ENCODE peak calls at places on chromosomes 12 and 14, in seven cellular contexts. One of them, this sample, is unnamed.

GRCh38 chr14:79369359-79370332 is 841.7 kb downstream of the DIO2 start:
- DNase-seq in colonic mucosa: no peak
- DNase-seq in Peyer's patch: no peak
- DNase-seq in LNCaP clone FGC: no peak
- DNase-seq in cardiac muscle cell: peak
- DNase-seq in brain microvascular endothelial cell: peak
- DNase-seq in transverse colon: no peak
- DNase-seq in this sample: peak

GRCh38 chr12:121538699-121539061 is 42.1 kb downstream of the KDM2B start:
- DNase-seq in cardiac muscle cell: no peak
- DNase-seq in LNCaP clone FGC: no peak
- DNase-seq in Peyer's patch: no peak
- DNase-seq in brain microvascular endothelial cell: no peak
- DNase-seq in colonic mucosa: peak
- DNase-seq in transverse colon: peak
- DNase-seq in this sample: no peak

GRCh38 chr14:96390965-96391292 is 999 bp upstream of the AK7 start:
- DNase-seq in Peyer's patch: no peak
- DNase-seq in colonic mucosa: no peak
- DNase-seq in brain microvascular endothelial cell: no peak
- DNase-seq in LNCaP clone FGC: no peak
- DNase-seq in transverse colon: no peak
- DNase-seq in cardiac muscle cell: no peak
- DNase-seq in this sample: no peak

GRCh38 chr14:54688229-54688628 is 121.3 kb downstream of the SAMD4A start:
- DNase-seq in Peyer's patch: no peak
- DNase-seq in brain microvascular endothelial cell: no peak
- DNase-seq in LNCaP clone FGC: no peak
- DNase-seq in colonic mucosa: no peak
- DNase-seq in cardiac muscle cell: no peak
- DNase-seq in transverse colon: no peak
- DNase-seq in this sample: no peak

GRCh38 chr12:109255377-109255776 is 53.7 kb downstream of the FOXN4 start:
- DNase-seq in LNCaP clone FGC: no peak
- DNase-seq in transverse colon: no peak
- DNase-seq in colonic mucosa: no peak
- DNase-seq in Peyer's patch: no peak
- DNase-seq in brain microvascular endothelial cell: peak
- DNase-seq in cardiac muscle cell: peak
- DNase-seq in this sample: no peak

GRCh38 chr14:101982621-101983020 is 18.2 kb downstream of the DYNC1H1 start:
- DNase-seq in colonic mucosa: no peak
- DNase-seq in brain microvascular endothelial cell: peak
- DNase-seq in Peyer's patch: no peak
- DNase-seq in transverse colon: no peak
- DNase-seq in cardiac muscle cell: no peak
- DNase-seq in LNCaP clone FGC: no peak
- DNase-seq in this sample: no peak

GRCh38 chr12:25241171-25242020 is 9.3 kb downstream of the KRAS start:
- DNase-seq in Peyer's patch: no peak
- DNase-seq in LNCaP clone FGC: no peak
- DNase-seq in colonic mucosa: no peak
- DNase-seq in cardiac muscle cell: peak
- DNase-seq in transverse colon: no peak
- DNase-seq in brain microvascular endothelial cell: peak
- DNase-seq in this sample: no peak

GRCh38 chr12:65566776-65567175 is 257.5 kb upstream of the HMGA2 start:
- DNase-seq in Peyer's patch: no peak
- DNase-seq in cardiac muscle cell: peak
- DNase-seq in transverse colon: no peak
- DNase-seq in colonic mucosa: no peak
- DNase-seq in brain microvascular endothelial cell: no peak
- DNase-seq in LNCaP clone FGC: no peak
- DNase-seq in this sample: peak

GRCh38 chr14:70036665-70037064 is 152.1 kb downstream of the SLC8A3 start:
- DNase-seq in cardiac muscle cell: no peak
- DNase-seq in transverse colon: no peak
- DNase-seq in colonic mucosa: no peak
- DNase-seq in brain microvascular endothelial cell: no peak
- DNase-seq in Peyer's patch: no peak
- DNase-seq in LNCaP clone FGC: no peak
- DNase-seq in this sample: no peak

GRCh38 chr12:42119085-42119633 is 25.5 kb downstream of the GXYLT1 start:
- DNase-seq in Peyer's patch: no peak
- DNase-seq in brain microvascular endothelial cell: peak
- DNase-seq in transverse colon: no peak
- DNase-seq in cardiac muscle cell: peak
- DNase-seq in colonic mucosa: no peak
- DNase-seq in LNCaP clone FGC: no peak
- DNase-seq in this sample: peak

GRCh38 chr12:27785882-27786570 is 6.0 kb upstream of the MANSC4 start:
- DNase-seq in colonic mucosa: no peak
- DNase-seq in LNCaP clone FGC: no peak
- DNase-seq in brain microvascular endothelial cell: peak
- DNase-seq in transverse colon: no peak
- DNase-seq in cardiac muscle cell: peak
- DNase-seq in Peyer's patch: no peak
- DNase-seq in this sample: no peak

GRCh38 chr12:89015419-89015818 is 336.9 kb downstream of the DUSP6 start:
- DNase-seq in Peyer's patch: no peak
- DNase-seq in colonic mucosa: no peak
- DNase-seq in cardiac muscle cell: no peak
- DNase-seq in brain microvascular endothelial cell: no peak
- DNase-seq in transverse colon: no peak
- DNase-seq in LNCaP clone FGC: no peak
- DNase-seq in this sample: no peak

GRCh38 chr12:89267404-89267803 is 84.9 kb downstream of the DUSP6 start:
- DNase-seq in LNCaP clone FGC: no peak
- DNase-seq in cardiac muscle cell: no peak
- DNase-seq in colonic mucosa: no peak
- DNase-seq in transverse colon: no peak
- DNase-seq in Peyer's patch: no peak
- DNase-seq in brain microvascular endothelial cell: no peak
- DNase-seq in this sample: no peak

GRCh38 chr12:121391619-121392324 is 8.1 kb upstream of the RNF34 start:
- DNase-seq in transverse colon: peak
- DNase-seq in cardiac muscle cell: peak
- DNase-seq in Peyer's patch: peak
- DNase-seq in colonic mucosa: no peak
- DNase-seq in brain microvascular endothelial cell: no peak
- DNase-seq in LNCaP clone FGC: no peak
- DNase-seq in this sample: no peak

GRCh38 chr12:125373375-125373774 is 308.1 kb downstream of the AACS start:
- DNase-seq in colonic mucosa: no peak
- DNase-seq in brain microvascular endothelial cell: no peak
- DNase-seq in LNCaP clone FGC: no peak
- DNase-seq in cardiac muscle cell: no peak
- DNase-seq in Peyer's patch: no peak
- DNase-seq in transverse colon: no peak
- DNase-seq in this sample: no peak

GRCh38 chr14:69803753-69804152 is 6.7 kb upstream of the SLC10A1 start:
- DNase-seq in colonic mucosa: no peak
- DNase-seq in LNCaP clone FGC: no peak
- DNase-seq in Peyer's patch: no peak
- DNase-seq in cardiac muscle cell: no peak
- DNase-seq in transverse colon: no peak
- DNase-seq in brain microvascular endothelial cell: no peak
- DNase-seq in this sample: no peak

GRCh38 chr12:49964849-49965624 is 3.4 kb downstream of the AQP5 start:
- DNase-seq in transverse colon: no peak
- DNase-seq in LNCaP clone FGC: no peak
- DNase-seq in Peyer's patch: no peak
- DNase-seq in brain microvascular endothelial cell: no peak
- DNase-seq in colonic mucosa: no peak
- DNase-seq in cardiac muscle cell: no peak
- DNase-seq in this sample: no peak

GRCh38 chr12:130706311-130706710 is 9.8 kb downstream of the RIMBP2 start:
- DNase-seq in brain microvascular endothelial cell: no peak
- DNase-seq in cardiac muscle cell: no peak
- DNase-seq in transverse colon: no peak
- DNase-seq in colonic mucosa: no peak
- DNase-seq in LNCaP clone FGC: no peak
- DNase-seq in Peyer's patch: peak
- DNase-seq in this sample: no peak

GRCh38 chr14:24861083-24861630 is 188.8 kb downstream of the STXBP6 start:
- DNase-seq in brain microvascular endothelial cell: peak
- DNase-seq in LNCaP clone FGC: no peak
- DNase-seq in colonic mucosa: no peak
- DNase-seq in cardiac muscle cell: peak
- DNase-seq in Peyer's patch: no peak
- DNase-seq in transverse colon: no peak
- DNase-seq in this sample: no peak
- H3K4me3 ChIP-seq in brain microvascular endothelial cell: no peak
- H3K4me3 ChIP-seq in LNCaP clone FGC: no peak
- H3K4me3 ChIP-seq in colonic mucosa: no peak
- H3K4me3 ChIP-seq in cardiac muscle cell: no peak
- H3K4me3 ChIP-seq in Peyer's patch: no peak
- H3K4me3 ChIP-seq in transverse colon: no peak
- H3K4me3 ChIP-seq in this sample: no peak

GRCh38 chr12:2458113-2458414 is 336.7 kb upstream of the FKBP4 start:
- DNase-seq in Peyer's patch: no peak
- DNase-seq in LNCaP clone FGC: no peak
- DNase-seq in colonic mucosa: no peak
- DNase-seq in cardiac muscle cell: no peak
- DNase-seq in brain microvascular endothelial cell: no peak
- DNase-seq in transverse colon: no peak
- DNase-seq in this sample: no peak
- TF ChIP-seq CTCF in Peyer's patch: no peak
- TF ChIP-seq CTCF in LNCaP clone FGC: no peak
- TF ChIP-seq CTCF in colonic mucosa: no peak
- TF ChIP-seq CTCF in cardiac muscle cell: no peak
- TF ChIP-seq CTCF in brain microvascular endothelial cell: no peak
- TF ChIP-seq CTCF in transverse colon: no peak
- TF ChIP-seq CTCF in this sample: no peak

DNA sequence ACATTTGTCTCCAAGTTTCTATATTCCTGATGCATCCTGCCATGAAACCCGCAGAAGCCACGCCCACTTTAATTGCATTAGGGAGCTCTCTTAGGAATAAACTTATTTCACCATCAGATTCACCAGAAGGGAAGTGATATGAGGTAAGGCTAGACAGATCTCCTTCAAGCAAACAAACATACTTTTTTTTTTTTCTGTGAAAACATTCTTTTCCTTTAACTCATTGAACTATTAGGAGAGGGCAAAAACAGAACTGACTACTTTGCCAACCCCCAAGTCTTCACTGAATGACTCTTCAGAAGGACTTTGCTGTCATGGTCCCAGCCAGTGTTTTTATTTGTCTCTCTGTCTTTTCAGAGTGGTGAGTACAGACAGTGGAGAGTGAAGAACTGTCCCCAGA is 48.4 kb downstream of the GTF2A1 start:
- DNase-seq in transverse colon: no peak
- DNase-seq in Peyer's patch: no peak
- DNase-seq in colonic mucosa: no peak
- DNase-seq in LNCaP clone FGC: no peak
- DNase-seq in brain microvascular endothelial cell: no peak
- DNase-seq in cardiac muscle cell: no peak
- DNase-seq in this sample: no peak
- H3K4me3 ChIP-seq in transverse colon: no peak
- H3K4me3 ChIP-seq in Peyer's patch: no peak
- H3K4me3 ChIP-seq in colonic mucosa: no peak
- H3K4me3 ChIP-seq in LNCaP clone FGC: no peak
- H3K4me3 ChIP-seq in brain microvascular endothelial cell: no peak
- H3K4me3 ChIP-seq in cardiac muscle cell: no peak
- H3K4me3 ChIP-seq in this sample: no peak

GRCh38 chr12:7090222-7090998 is 1.8 kb downstream of the C1R start:
- DNase-seq in LNCaP clone FGC: no peak
- DNase-seq in transverse colon: no peak
- DNase-seq in Peyer's patch: no peak
- DNase-seq in brain microvascular endothelial cell: no peak
- DNase-seq in colonic mucosa: no peak
- DNase-seq in cardiac muscle cell: peak
- DNase-seq in this sample: no peak
- TF ChIP-seq CTCF in LNCaP clone FGC: no peak
- TF ChIP-seq CTCF in transverse colon: no peak
- TF ChIP-seq CTCF in Peyer's patch: no peak
- TF ChIP-seq CTCF in brain microvascular endothelial cell: no peak
- TF ChIP-seq CTCF in colonic mucosa: no peak
- TF ChIP-seq CTCF in cardiac muscle cell: no peak
- TF ChIP-seq CTCF in this sample: no peak

DNA sequence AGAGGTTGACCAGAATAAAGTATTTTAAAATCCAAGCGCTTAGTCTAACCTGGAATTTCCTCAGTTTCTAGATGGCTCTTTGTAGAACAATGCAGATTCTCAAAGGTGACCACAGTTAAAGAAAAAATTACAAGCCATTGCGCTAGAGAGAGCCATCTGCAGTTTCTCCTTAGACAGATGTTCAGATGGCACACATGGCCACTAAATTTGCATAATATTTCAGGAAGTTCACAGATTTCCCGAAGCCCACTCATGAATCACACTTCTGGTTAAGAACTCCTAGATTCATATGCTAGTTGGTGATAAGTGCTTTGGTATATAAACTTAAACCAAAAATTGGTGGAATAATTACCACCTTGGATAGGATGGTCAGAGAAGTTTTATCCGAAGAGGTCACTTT is 752 bp downstream of the AKAP3 start:
- DNase-seq in cardiac muscle cell: peak
- DNase-seq in LNCaP clone FGC: no peak
- DNase-seq in Peyer's patch: no peak
- DNase-seq in colonic mucosa: peak
- DNase-seq in brain microvascular endothelial cell: no peak
- DNase-seq in transverse colon: no peak
- DNase-seq in this sample: no peak
- H3K4me3 ChIP-seq in cardiac muscle cell: peak
- H3K4me3 ChIP-seq in LNCaP clone FGC: peak
- H3K4me3 ChIP-seq in Peyer's patch: peak
- H3K4me3 ChIP-seq in colonic mucosa: peak
- H3K4me3 ChIP-seq in brain microvascular endothelial cell: peak
- H3K4me3 ChIP-seq in transverse colon: peak
- H3K4me3 ChIP-seq in this sample: peak

GRCh38 chr12:94200695-94201094 is 52.3 kb downstream of the PLXNC1 start:
- DNase-seq in Peyer's patch: no peak
- DNase-seq in colonic mucosa: no peak
- DNase-seq in LNCaP clone FGC: no peak
- DNase-seq in cardiac muscle cell: no peak
- DNase-seq in transverse colon: no peak
- DNase-seq in brain microvascular endothelial cell: no peak
- DNase-seq in this sample: no peak

GRCh38 chr12:94202245-94203180 is 54.1 kb downstream of the PLXNC1 start:
- DNase-seq in colonic mucosa: no peak
- DNase-seq in cardiac muscle cell: no peak
- DNase-seq in brain microvascular endothelial cell: no peak
- DNase-seq in LNCaP clone FGC: no peak
- DNase-seq in Peyer's patch: no peak
- DNase-seq in transverse colon: no peak
- DNase-seq in this sample: no peak

GRCh38 chr12:94198872-94199271 is 50.5 kb downstream of the PLXNC1 start:
- DNase-seq in brain microvascular endothelial cell: no peak
- DNase-seq in transverse colon: no peak
- DNase-seq in cardiac muscle cell: no peak
- DNase-seq in LNCaP clone FGC: no peak
- DNase-seq in Peyer's patch: no peak
- DNase-seq in colonic mucosa: no peak
- DNase-seq in this sample: no peak

GRCh38 chr12:94198469-94198868 is 50.1 kb downstream of the PLXNC1 start:
- DNase-seq in transverse colon: no peak
- DNase-seq in LNCaP clone FGC: no peak
- DNase-seq in colonic mucosa: no peak
- DNase-seq in Peyer's patch: no peak
- DNase-seq in brain microvascular endothelial cell: no peak
- DNase-seq in cardiac muscle cell: no peak
- DNase-seq in this sample: no peak

GRCh38 chr12:94200069-94200468 is 51.7 kb downstream of the PLXNC1 start:
- DNase-seq in Peyer's patch: no peak
- DNase-seq in cardiac muscle cell: no peak
- DNase-seq in brain microvascular endothelial cell: no peak
- DNase-seq in transverse colon: no peak
- DNase-seq in LNCaP clone FGC: no peak
- DNase-seq in colonic mucosa: no peak
- DNase-seq in this sample: no peak
- TF ChIP-seq CTCF in Peyer's patch: no peak
- TF ChIP-seq CTCF in cardiac muscle cell: no peak
- TF ChIP-seq CTCF in brain microvascular endothelial cell: no peak
- TF ChIP-seq CTCF in transverse colon: no peak
- TF ChIP-seq CTCF in LNCaP clone FGC: no peak
- TF ChIP-seq CTCF in colonic mucosa: no peak
- TF ChIP-seq CTCF in this sample: no peak

This sample was measured in AG09309.